ENCODE peak calls at places on chromosome 9, in six cellular contexts. Q is DMS 273 treated with DMSO at 0.1 percent for 48 hours, X is G401, M is COR-L47, G is frontal cortex, N is GM12891. C is an unnamed sample.

GRCh38 chr9:89179535-89179919 is 909 bp upstream of the SHC3 start:
- DNase-seq in M (no peak), X (peak; percentile 4), N (no peak), G (no peak), Q (no peak), C (no peak)

GRCh38 chr9:98657897-98658296 is 50.8 kb downstream of the GABBR2 start:
- DNase-seq in M (no peak), G (no peak), N (no peak), X (no peak), Q (no peak), C (no peak)

GRCh38 chr9:16417101-16417500 is 453.4 kb downstream of the BNC2 start:
- DNase-seq in Q (no peak), X (no peak), G (no peak), N (no peak), M (no peak), C (no peak)

GRCh38 chr9:121075251-121076036 is 689 bp downstream of the CNTRL start:
- DNase-seq in N (no peak), X (peak; percentile 51), M (no peak), Q (no peak), G (no peak), C (no peak)

GRCh38 chr9:134182554-134183219 is 18.3 kb upstream of the RNU6ATAC start:
- DNase-seq in N (no peak), X (no peak), Q (no peak), M (no peak), G (no peak), C (no peak)

GRCh38 chr9:134258332-134258731 is 67.9 kb upstream of the RXRA start:
- DNase-seq in X (peak; percentile 58), G (no peak), M (no peak), N (no peak), Q (no peak), C (no peak)

GRCh38 chr9:7234144-7234543 is 476.4 kb downstream of the KDM4C start:
- DNase-seq in X (peak; percentile 8), G (no peak), N (peak; percentile 12), Q (no peak), M (no peak), C (peak; percentile 57)

GRCh38 chr9:76456202-76456926 is 2.6 kb upstream of the GCNT1 start:
- DNase-seq in X (no peak), N (no peak), Q (no peak), M (peak; percentile 90), G (no peak), C (no peak)

GRCh38 chr9:126844085-126844484 is 16.4 kb upstream of the ZBTB34 start:
- DNase-seq in M (no peak), X (no peak), N (no peak), Q (no peak), G (peak; percentile 46), C (no peak)

GRCh38 chr9:36214571-36214970 is 23.9 kb downstream of the CLTA start:
- DNase-seq in Q (no peak), M (no peak), N (no peak), X (peak; percentile 37), G (no peak), C (peak; percentile 31)

GRCh38 chr9:114035845-114036785 is 42.0 kb downstream of the AMBP start:
- DNase-seq in N (no peak), Q (no peak), M (no peak), G (no peak), X (no peak), C (no peak)

GRCh38 chr9:16918920-16919319 is 48.5 kb upstream of the BNC2 start:
- DNase-seq in N (no peak), X (no peak), Q (no peak), M (no peak), G (no peak), C (no peak)

GRCh38 chr9:118631956-118632355 is 737.3 kb downstream of the BRINP1 start:
- DNase-seq in N (no peak), Q (no peak), G (no peak), X (no peak), M (no peak), C (no peak)

GRCh38 chr9:16864741-16865434 is 5.6 kb downstream of the BNC2 start:
- DNase-seq in X (no peak), G (no peak), Q (no peak), N (no peak), M (no peak), C (no peak)

GRCh38 chr9:16276866-16277265 is 593.6 kb downstream of the BNC2 start:
- DNase-seq in Q (no peak), M (no peak), X (no peak), N (no peak), G (no peak), C (no peak)

GRCh38 chr9:89502038-89502601 is 4.2 kb upstream of the SEMA4D start:
- DNase-seq in M (no peak), N (no peak), Q (no peak), X (no peak), G (no peak), C (no peak)

GRCh38 chr9:23245067-23245466 is 581.0 kb downstream of the ELAVL2 start:
- DNase-seq in N (no peak), G (no peak), Q (no peak), X (no peak), M (no peak), C (no peak)

GRCh38 chr9:76610009-76610352 is 151.0 kb downstream of the GCNT1 start:
- DNase-seq in X (no peak), G (peak; percentile 6), M (no peak), N (no peak), Q (no peak), C (no peak)

GRCh38 chr9:126723807-126724172 is 81.0 kb upstream of the ZBTB43 start:
- DNase-seq in Q (peak; percentile 6), N (no peak), X (peak; percentile 93), G (no peak), M (peak; percentile 45), C (peak; percentile 63)

GRCh38 chr9:19286634-19287188 is 56.2 kb downstream of the DENND4C start:
- DNase-seq in G (no peak), X (no peak), M (no peak), Q (no peak), N (no peak), C (no peak)

C was measured in NCI-H524.